ENCODE peak calls at places on chromosomes 3 and 15, in six cellular contexts. Z is suprapubic skin, U is heart left ventricle, T is transverse colon, V is lower leg skin, P is K562. M is an unnamed sample.

GRCh38 chr3:197750863-197751737 is 1.4 kb downstream of the FYTTD1 start:
- DNase-seq in V (peak; percentile 95), P (no peak), T (peak; percentile 57), Z (peak; percentile 86), U (peak; percentile 57), M (no peak)

GRCh38 chr3:15685927-15686326 is 84.4 kb downstream of the BTD start:
- DNase-seq in P (no peak), Z (no peak), U (no peak), V (no peak), T (no peak), M (no peak)

GRCh38 chr3:107450254-107450653 is 72.5 kb upstream of the BBX start:
- DNase-seq in T (no peak), V (no peak), P (no peak), Z (no peak), U (no peak), M (no peak)

GRCh38 chr3:138675393-138675792 is 66.8 kb downstream of the FAIM start:
- DNase-seq in U (no peak), Z (no peak), P (no peak), T (no peak), V (no peak), M (no peak)

GRCh38 chr15:29925227-29926082 is 103.2 kb upstream of the TJP1 start:
- DNase-seq in U (peak; percentile 82), T (peak; percentile 63), Z (no peak), P (peak; percentile 72), V (peak; percentile 89), M (no peak)

GRCh38 chr3:157274644-157275137 is 114.7 kb upstream of the CCNL1 start:
- DNase-seq in U (no peak), T (no peak), V (no peak), Z (no peak), P (no peak), M (no peak)

GRCh38 chr3:158103956-158104338 is 2.3 kb downstream of the SHOX2 start:
- DNase-seq in U (peak; percentile 5), P (no peak), V (peak; percentile 82), T (no peak), Z (no peak), M (no peak)

GRCh38 chr3:147521646-147522045 is 112.5 kb downstream of the ZIC1 start:
- DNase-seq in P (no peak), U (no peak), Z (no peak), T (no peak), V (no peak), M (no peak)

GRCh38 chr3:87696276-87697013 is 362.4 kb downstream of the CGGBP1 start:
- DNase-seq in Z (no peak), U (no peak), T (no peak), P (no peak), V (no peak), M (no peak)

DNA sequence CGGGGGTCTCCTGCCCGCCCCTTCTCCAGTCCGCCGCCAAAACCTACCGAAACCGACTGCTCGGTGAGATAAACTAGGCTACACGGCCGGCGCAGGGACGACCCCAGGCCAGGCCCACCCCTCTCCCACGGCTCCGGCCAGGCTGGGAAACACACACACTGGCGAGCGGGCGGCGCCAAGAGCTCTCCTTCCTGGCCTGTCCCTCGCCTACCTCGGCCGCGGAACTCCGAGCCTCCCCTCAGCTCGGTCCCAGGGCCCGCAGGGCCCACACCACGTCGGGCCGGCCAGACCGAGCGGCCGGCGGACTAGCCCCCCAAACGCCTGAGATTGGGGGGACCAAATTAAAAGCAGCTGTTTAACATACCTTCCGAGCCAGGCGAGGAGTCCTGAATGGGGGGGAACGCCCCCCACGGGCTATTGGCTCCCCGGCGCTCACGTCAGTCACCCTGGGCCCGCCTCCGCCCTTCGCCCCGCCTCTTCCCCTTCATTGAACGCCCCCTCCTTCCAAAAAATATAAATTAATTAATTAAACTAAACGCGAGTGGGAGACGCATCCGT is 4.0 kb upstream of the SIN3A start:
- DNase-seq in T (peak; percentile 93), V (peak; percentile 97), U (peak; percentile 90), P (peak; percentile 91), Z (peak; percentile 93), M (peak; percentile 87)
- TF ChIP-seq POLR2A in T (peak; percentile 71), V (no peak), U (no peak), P (peak; percentile 63), Z (no peak), M (no peak)

DNA sequence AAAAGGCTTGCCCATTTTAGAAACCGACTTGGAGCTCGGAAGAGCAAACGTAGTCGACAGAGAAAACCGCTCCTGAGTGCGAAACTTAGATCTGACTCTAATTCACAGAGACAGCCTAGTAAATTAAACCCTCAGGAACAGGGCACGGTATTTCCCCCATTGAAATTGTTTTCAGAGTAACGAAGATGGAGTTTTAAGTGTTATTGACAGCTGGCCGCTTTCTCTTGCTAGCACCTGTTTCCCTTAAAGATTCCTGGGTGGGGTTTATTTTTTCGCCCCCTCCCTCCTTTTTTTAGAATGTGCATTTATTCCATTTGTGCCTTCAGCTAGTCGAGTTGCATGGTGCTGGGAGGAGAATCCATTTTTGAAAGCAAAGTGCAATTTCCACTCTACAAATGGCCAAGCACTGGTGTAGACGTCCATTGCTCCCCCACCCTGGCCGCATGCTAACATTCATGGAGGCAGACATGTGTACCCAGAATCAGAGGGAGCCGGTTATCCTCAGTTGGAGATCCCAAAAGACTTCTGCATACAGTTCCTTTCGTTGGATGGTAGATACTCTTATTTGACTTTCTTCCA is 532.0 kb upstream of the SEMA6D start:
- DNase-seq in T (no peak), P (no peak), Z (no peak), V (no peak), U (no peak), M (no peak)
- TF ChIP-seq POLR2A in T (no peak), P (no peak), Z (no peak), V (no peak), U (no peak), M (no peak)

GRCh38 chr3:9914559-9915251 is 2.2 kb upstream of the IL17RC start:
- DNase-seq in P (no peak), V (no peak), Z (no peak), T (no peak), U (no peak), M (no peak)

GRCh38 chr3:9916734-9917680 is at the start of gene IL17RC:
- DNase-seq in P (peak; percentile 87), V (peak; percentile 97), Z (peak; percentile 94), T (peak; percentile 92), U (peak; percentile 89), M (no peak)

GRCh38 chr3:9914011-9914410 is 2.9 kb upstream of the IL17RC start:
- DNase-seq in U (no peak), V (no peak), T (no peak), Z (no peak), P (no peak), M (no peak)

GRCh38 chr3:9916346-9916733 is 558 bp upstream of the IL17RC start:
- DNase-seq in U (no peak), V (no peak), P (no peak), Z (no peak), T (no peak), M (no peak)

GRCh38 chr3:9915252-9916141 is 1.4 kb upstream of the IL17RC start:
- DNase-seq in U (peak; percentile 80), Z (peak; percentile 83), V (peak; percentile 93), P (no peak), T (peak; percentile 77), M (no peak)
- TF ChIP-seq POLR2A in U (no peak), Z (no peak), V (no peak), P (no peak), T (peak; percentile 48), M (no peak)

GRCh38 chr15:67199881-67200763 is 54.3 kb downstream of the AAGAB start:
- DNase-seq in T (no peak), P (no peak), V (no peak), U (no peak), Z (no peak), M (no peak)
- TF ChIP-seq POLR2A in T (no peak), P (no peak), V (no peak), U (no peak), Z (no peak), M (no peak)

GRCh38 chr3:100334340-100335136 is at the start of gene NIT2:
- DNase-seq in U (peak; percentile 87), Z (peak; percentile 85), T (peak; percentile 88), V (peak; percentile 94), P (peak; percentile 89), M (peak; percentile 85)
- TF ChIP-seq POLR2A in U (no peak), Z (no peak), T (no peak), V (no peak), P (peak; percentile 0), M (peak; percentile 91)

GRCh38 chr15:96330450-96331140 is at the start of gene NR2F2:
- DNase-seq in P (peak; percentile 96), T (peak; percentile 94), U (peak; percentile 95), V (peak; percentile 98), Z (peak; percentile 95), M (peak; percentile 53)
- TF ChIP-seq POLR2A in P (peak; percentile 86), T (peak; percentile 95), U (peak; percentile 46), V (no peak), Z (no peak), M (no peak)